ENCODE peak calls at places on chromosomes 7 and 10, in eight cellular contexts. K is mesendoderm, W is cardiac muscle cell, C is aorta, U is esophagus muscularis mucosa, P is astrocyte, A is fibroblast of lung, M is ovary. J is an unnamed sample. For H3K4me1, the result is how much of the 10 kb centered on the place peaks cover.

GRCh38 chr7:80054356-80054755 is 80.3 kb upstream of the GNAI1 start:
- DNase-seq in M (no peak), C (no peak), P (peak), W (no peak), U (no peak), K (no peak), A (peak), J (no peak)

GRCh38 chr7:80335473-80336232 is 176.2 kb downstream of the GNAT3 start:
- DNase-seq in C (no peak), U (no peak), K (peak), A (no peak), P (no peak), W (no peak), M (no peak), J (no peak)

GRCh38 chr10:102347236-102347828 is 48.2 kb upstream of the NFKB2 start:
- DNase-seq in P (peak), A (peak), C (no peak), K (peak), M (no peak), W (peak), U (no peak), J (peak)

GRCh38 chr7:50939026-50939425 is 156.3 kb upstream of the GRB10 start:
- DNase-seq in K (no peak), U (no peak), A (peak), C (no peak), P (peak), M (no peak), W (peak), J (no peak)

GRCh38 chr10:88987243-88987726 is 3.3 kb upstream of the FAS start:
- DNase-seq in C (no peak), M (no peak), K (no peak), U (no peak), A (no peak), W (no peak), P (no peak), J (no peak)

GRCh38 chr10:89431977-89432376 is 17.6 kb downstream of the IFIT5 start:
- DNase-seq in U (no peak), P (peak), C (no peak), K (peak), M (no peak), A (peak), W (peak), J (no peak)

GRCh38 chr7:134254311-134254710 is 62.4 kb downstream of the SLC35B4 start:
- DNase-seq in U (no peak), A (no peak), M (no peak), W (no peak), C (no peak), K (peak), P (no peak), J (no peak)

GRCh38 chr7:150356265-150356897 is 12.2 kb upstream of the REPIN1 start:
- DNase-seq in A (no peak), K (peak), C (no peak), U (no peak), M (no peak), W (peak), P (no peak), J (no peak)

GRCh38 chr10:60894816-60895215 is 49.2 kb downstream of the RHOBTB1 start:
- DNase-seq in U (no peak), K (peak), C (no peak), A (no peak), P (no peak), M (no peak), W (no peak), J (no peak)

GRCh38 chr10:35167342-35167741 is 40.7 kb downstream of the CREM start:
- DNase-seq in W (no peak), C (no peak), K (no peak), P (no peak), M (no peak), A (no peak), U (no peak), J (no peak)

GRCh38 chr7:123552641-123553040 is 5.0 kb downstream of the NDUFA5 start:
- DNase-seq in M (no peak), U (no peak), A (no peak), K (no peak), C (no peak), W (no peak), P (no peak), J (no peak)

GRCh38 chr7:42886129-42886528 is 25.7 kb downstream of the C7orf25 start:
- DNase-seq in U (no peak), A (peak), W (no peak), C (no peak), M (no peak), P (no peak), K (no peak), J (no peak)

GRCh38 chr7:11228515-11228914 is 254.8 kb downstream of the PHF14 start:
- DNase-seq in C (no peak), W (no peak), U (peak), A (peak), M (peak), K (no peak), P (no peak), J (peak)

GRCh38 chr10:11757820-11758463 is 15.8 kb downstream of the ECHDC3 start:
- DNase-seq in M (peak), K (peak), U (peak), C (peak), P (peak), W (peak), A (peak), J (peak)

GRCh38 chr10:33807527-33808377 is 473.3 kb upstream of the NRP1 start:
- DNase-seq in W (no peak), M (no peak), K (no peak), P (no peak), C (no peak), A (no peak), U (no peak), J (no peak)

GRCh38 chr10:4007771-4008170 is 222.8 kb upstream of the KLF6 start:
- DNase-seq in W (no peak), K (peak), M (no peak), A (no peak), U (no peak), P (no peak), C (no peak), J (no peak)

DNA sequence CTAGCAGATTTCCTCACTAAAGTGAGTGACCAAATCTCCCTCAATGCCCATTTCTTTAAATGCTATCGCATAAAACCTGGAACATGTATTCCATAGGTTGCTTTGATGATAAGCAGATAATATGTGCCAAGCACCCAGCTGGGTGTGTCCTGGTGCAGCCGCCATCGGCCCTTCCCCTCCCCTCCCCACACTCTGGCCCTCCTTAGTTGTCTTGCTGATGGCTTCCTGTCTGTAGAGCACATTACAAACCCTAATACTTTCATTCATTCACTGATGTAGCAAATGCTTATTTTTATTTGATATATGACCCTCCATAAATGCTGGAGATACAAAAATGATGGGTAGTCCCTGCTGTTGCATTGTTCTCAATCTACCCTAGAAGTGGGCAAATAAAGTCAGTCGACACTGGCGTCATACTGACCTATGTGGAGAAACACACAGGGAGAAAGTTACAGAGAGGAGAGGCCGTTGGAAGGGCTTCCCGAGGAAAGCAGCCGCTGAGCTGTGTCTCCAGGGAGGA is 26.2 kb downstream of the ST8SIA6 start:
- DNase-seq in P (no peak), U (no peak), M (no peak), C (no peak), A (no peak), W (no peak), K (peak), J (no peak)
- H3K4me1 ChIP-seq in P (under half), U (under half), M (under half), C (under half), A (under half), W (under half), K (under half), J (under half)

GRCh38 chr7:128932862-128933821 is 4.6 kb upstream of the IRF5 start:
- DNase-seq in M (no peak), A (no peak), C (peak), W (no peak), U (no peak), K (no peak), P (no peak), J (no peak)
- H3K4me3 ChIP-seq in M (no peak), A (no peak), C (no peak), W (no peak), U (no peak), K (no peak), P (no peak), J (no peak)

GRCh38 chr10:69844698-69845097 is 43.0 kb downstream of the COL13A1 start:
- DNase-seq in U (no peak), W (no peak), A (no peak), P (no peak), K (no peak), M (no peak), C (no peak), J (no peak)
- H3K4me1 ChIP-seq in U (under half), W (half or more), A (under half), P (under half), K (half or more), M (under half), C (under half), J (under half)

GRCh38 chr10:93456480-93456879 is 25.7 kb downstream of the MYOF start:
- DNase-seq in P (no peak), C (no peak), U (no peak), M (no peak), K (peak), W (no peak), A (peak), J (no peak)

GRCh38 chr10:93457511-93457910 is 24.6 kb downstream of the MYOF start:
- DNase-seq in A (no peak), C (no peak), M (no peak), P (no peak), W (no peak), U (no peak), K (no peak), J (no peak)

GRCh38 chr10:93461807-93462178 is 20.3 kb downstream of the MYOF start:
- DNase-seq in C (no peak), W (no peak), U (no peak), P (peak), M (no peak), K (no peak), A (peak), J (no peak)

GRCh38 chr10:93461124-93461806 is 20.9 kb downstream of the MYOF start:
- DNase-seq in K (no peak), P (peak), W (no peak), U (no peak), C (no peak), A (peak), M (no peak), J (no peak)

DNA sequence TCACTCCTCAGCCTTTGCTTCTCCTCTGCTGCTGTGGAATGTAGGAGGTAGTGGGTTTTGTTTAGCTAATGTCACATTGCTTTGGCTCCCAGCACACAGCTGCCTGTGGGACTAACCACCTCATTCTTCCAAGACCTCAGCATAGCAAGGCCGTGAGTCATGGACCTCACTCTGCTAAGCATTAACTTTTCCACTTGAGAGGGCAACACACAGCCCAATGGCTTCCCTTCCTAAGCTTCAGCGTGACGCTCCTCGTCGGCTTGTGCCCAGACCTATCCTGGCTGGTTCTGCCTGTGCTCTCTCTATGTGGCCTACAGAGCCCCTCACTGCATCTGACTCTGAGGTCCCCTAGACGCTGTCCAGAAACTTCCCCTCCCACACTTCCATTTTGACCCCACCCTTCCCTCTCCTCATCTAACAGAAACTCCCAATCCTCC is 23.3 kb downstream of the MYOF start:
- DNase-seq in C (peak), M (peak), P (peak), K (peak), A (peak), U (peak), W (peak), J (peak)
- H3K4me3 ChIP-seq in C (no peak), M (no peak), P (no peak), K (no peak), A (no peak), U (peak), W (no peak), J (no peak)

GRCh38 chr10:130021373-130021950 is 57.4 kb upstream of the EBF3 start:
- DNase-seq in K (no peak), C (no peak), U (no peak), W (no peak), A (peak), M (no peak), P (peak), J (no peak)
- H3K4me1 ChIP-seq in K (under half), C (under half), U (under half), W (under half), A (under half), M (under half), P (under half), J (under half)

DNA sequence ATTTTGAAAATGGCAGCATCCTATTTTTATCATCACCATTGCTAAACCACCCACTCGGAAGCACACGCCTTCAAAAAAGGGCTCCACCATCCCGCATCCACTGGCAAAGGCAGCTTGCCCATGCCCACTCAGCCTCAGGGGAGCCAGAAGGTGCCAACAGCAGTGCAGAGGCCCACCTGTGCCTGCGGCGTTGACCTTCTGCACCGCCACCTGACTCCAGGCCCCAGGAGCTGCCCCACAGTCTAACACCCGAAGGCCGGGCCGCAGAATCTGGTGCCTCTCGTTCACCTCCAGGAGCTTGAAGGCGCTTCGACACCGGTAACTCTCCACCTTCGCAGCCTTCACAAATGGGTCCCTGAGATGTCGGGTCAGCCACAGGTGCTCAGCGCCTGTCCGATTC is 2.8 kb downstream of the MRM2 start:
- DNase-seq in P (no peak), C (no peak), K (no peak), U (no peak), W (no peak), M (no peak), A (no peak), J (no peak)
- H3K4me3 ChIP-seq in P (no peak), C (no peak), K (no peak), U (no peak), W (no peak), M (no peak), A (no peak), J (no peak)

GRCh38 chr7:111011500-111011899 is 79.4 kb upstream of the LRRN3 start:
- DNase-seq in A (peak), M (no peak), W (no peak), K (no peak), C (no peak), U (no peak), P (peak), J (no peak)

GRCh38 chr7:111010833-111011232 is 80.1 kb upstream of the LRRN3 start:
- DNase-seq in A (no peak), M (no peak), K (no peak), C (no peak), W (no peak), U (no peak), P (no peak), J (no peak)

GRCh38 chr7:111012152-111012551 is 78.8 kb upstream of the LRRN3 start:
- DNase-seq in U (no peak), A (no peak), C (no peak), W (no peak), P (no peak), K (no peak), M (no peak), J (no peak)

GRCh38 chr7:111012799-111013675 is 77.9 kb upstream of the LRRN3 start:
- DNase-seq in W (no peak), P (no peak), C (no peak), U (no peak), M (no peak), A (no peak), K (no peak), J (no peak)

DNA sequence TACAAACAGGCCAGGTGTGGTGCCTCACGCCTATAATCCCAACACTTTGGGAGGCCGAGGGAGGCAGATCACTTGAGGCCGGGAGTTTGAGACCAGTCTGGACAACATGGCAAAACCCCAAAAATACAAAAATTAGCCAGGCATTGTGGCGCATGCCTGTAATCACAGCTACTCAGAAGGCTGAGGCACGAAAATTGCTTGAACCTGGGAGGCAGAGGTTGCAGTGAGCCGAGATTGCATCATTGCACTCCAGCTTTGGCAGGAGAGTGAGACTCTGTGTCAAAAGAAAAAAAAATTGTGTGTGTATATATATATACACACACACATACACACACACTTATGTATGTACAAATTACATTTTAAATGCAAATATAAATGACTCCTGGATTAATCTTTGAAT is 76.9 kb upstream of the LRRN3 start:
- DNase-seq in M (no peak), P (no peak), A (no peak), U (no peak), C (no peak), K (no peak), W (no peak), J (no peak)
- H3K4me1 ChIP-seq in M (under half), P (under half), A (under half), U (under half), C (under half), K (under half), W (under half), J (under half)

GRCh38 chr7:122316467-122317394 is 12.2 kb upstream of the FEZF1 start:
- DNase-seq in U (no peak), A (no peak), C (no peak), W (no peak), P (no peak), M (no peak), K (no peak), J (no peak)
- H3K4me3 ChIP-seq in U (peak), A (no peak), C (no peak), W (peak), P (peak), M (no peak), K (no peak), J (no peak)

J was measured in right atrium auricular region.